ENCODE peak calls at places on chromosomes 16 and 17, in five cellular contexts. One of them, this sample, is unnamed.
A peak's percentile ranks its signal among the peaks of the same experiment; 100 is the strongest.

GRCh38 chr16:76854234-76854633 is 336.8 kb upstream of the MON1B start:
- DNase-seq in fibroblast of lung: no peak
- DNase-seq in ascending aorta: no peak
- DNase-seq in CD4-positive, CD25-positive, alpha-beta regulatory T cell: no peak
- DNase-seq in upper lobe of left lung: no peak
- DNase-seq in this sample: peak; percentile 5

GRCh38 chr16:84144301-84144858 is 597 bp downstream of the HSDL1 start:
- DNase-seq in fibroblast of lung: no peak
- DNase-seq in upper lobe of left lung: peak; percentile 75
- DNase-seq in CD4-positive, CD25-positive, alpha-beta regulatory T cell: peak; percentile 56
- DNase-seq in ascending aorta: no peak
- DNase-seq in this sample: no peak

GRCh38 chr17:60086822-60087591 is 8.3 kb upstream of the HEATR6 start:
- DNase-seq in ascending aorta: no peak
- DNase-seq in fibroblast of lung: peak; percentile 62
- DNase-seq in CD4-positive, CD25-positive, alpha-beta regulatory T cell: no peak
- DNase-seq in upper lobe of left lung: no peak
- DNase-seq in this sample: no peak

GRCh38 chr16:25299792-25300590 is 42.3 kb upstream of the ZKSCAN2 start:
- DNase-seq in CD4-positive, CD25-positive, alpha-beta regulatory T cell: no peak
- DNase-seq in fibroblast of lung: no peak
- DNase-seq in upper lobe of left lung: no peak
- DNase-seq in ascending aorta: no peak
- DNase-seq in this sample: no peak

GRCh38 chr17:10119203-10120112 is 78.9 kb downstream of the GAS7 start:
- DNase-seq in CD4-positive, CD25-positive, alpha-beta regulatory T cell: no peak
- DNase-seq in upper lobe of left lung: no peak
- DNase-seq in ascending aorta: no peak
- DNase-seq in fibroblast of lung: no peak
- DNase-seq in this sample: peak; percentile 15

GRCh38 chr16:30570621-30571443 is 682 bp downstream of the ZNF688 start:
- DNase-seq in CD4-positive, CD25-positive, alpha-beta regulatory T cell: no peak
- DNase-seq in ascending aorta: no peak
- DNase-seq in fibroblast of lung: peak; percentile 20
- DNase-seq in upper lobe of left lung: no peak
- DNase-seq in this sample: no peak

GRCh38 chr17:59858167-59858790 is 34.5 kb downstream of the TUBD1 start:
- DNase-seq in fibroblast of lung: no peak
- DNase-seq in upper lobe of left lung: no peak
- DNase-seq in ascending aorta: peak; percentile 16
- DNase-seq in CD4-positive, CD25-positive, alpha-beta regulatory T cell: no peak
- DNase-seq in this sample: no peak

GRCh38 chr16:81636298-81636960 is 142.7 kb upstream of the PLCG2 start:
- DNase-seq in upper lobe of left lung: no peak
- DNase-seq in CD4-positive, CD25-positive, alpha-beta regulatory T cell: no peak
- DNase-seq in fibroblast of lung: no peak
- DNase-seq in ascending aorta: no peak
- DNase-seq in this sample: peak; percentile 40

GRCh38 chr17:17780941-17781590 is 55.7 kb downstream of the SREBF1 start:
- DNase-seq in ascending aorta: peak; percentile 68
- DNase-seq in upper lobe of left lung: no peak
- DNase-seq in fibroblast of lung: peak; percentile 87
- DNase-seq in CD4-positive, CD25-positive, alpha-beta regulatory T cell: no peak
- DNase-seq in this sample: no peak

GRCh38 chr17:7208027-7208571 is 11.5 kb downstream of the DLG4 start:
- DNase-seq in CD4-positive, CD25-positive, alpha-beta regulatory T cell: no peak
- DNase-seq in upper lobe of left lung: peak; percentile 81
- DNase-seq in fibroblast of lung: no peak
- DNase-seq in ascending aorta: no peak
- DNase-seq in this sample: no peak

GRCh38 chr16:72819345-72819744 is 228.6 kb downstream of the ZFHX3 start:
- DNase-seq in upper lobe of left lung: no peak
- DNase-seq in CD4-positive, CD25-positive, alpha-beta regulatory T cell: no peak
- DNase-seq in ascending aorta: no peak
- DNase-seq in fibroblast of lung: peak; percentile 86
- DNase-seq in this sample: no peak

GRCh38 chr17:1003972-1004768 is 7.2 kb downstream of the TIMM22 start:
- DNase-seq in upper lobe of left lung: peak; percentile 72
- DNase-seq in fibroblast of lung: no peak
- DNase-seq in CD4-positive, CD25-positive, alpha-beta regulatory T cell: no peak
- DNase-seq in ascending aorta: peak; percentile 63
- DNase-seq in this sample: no peak

GRCh38 chr17:79950711-79951110 is 85.0 kb downstream of the TBC1D16 start:
- DNase-seq in upper lobe of left lung: no peak
- DNase-seq in CD4-positive, CD25-positive, alpha-beta regulatory T cell: no peak
- DNase-seq in fibroblast of lung: peak; percentile 15
- DNase-seq in ascending aorta: peak; percentile 57
- DNase-seq in this sample: peak; percentile 59

GRCh38 chr16:81333356-81333755 is 18.6 kb downstream of the GAN start:
- DNase-seq in ascending aorta: no peak
- DNase-seq in upper lobe of left lung: no peak
- DNase-seq in fibroblast of lung: no peak
- DNase-seq in CD4-positive, CD25-positive, alpha-beta regulatory T cell: no peak
- DNase-seq in this sample: no peak

GRCh38 chr17:36627101-36627500 is 25.7 kb downstream of the MRM1 start:
- DNase-seq in upper lobe of left lung: peak; percentile 61
- DNase-seq in fibroblast of lung: no peak
- DNase-seq in ascending aorta: no peak
- DNase-seq in CD4-positive, CD25-positive, alpha-beta regulatory T cell: no peak
- DNase-seq in this sample: no peak

GRCh38 chr17:31381165-31381668 is 10.3 kb upstream of the RAB11FIP4 start:
- DNase-seq in CD4-positive, CD25-positive, alpha-beta regulatory T cell: no peak
- DNase-seq in ascending aorta: no peak
- DNase-seq in upper lobe of left lung: no peak
- DNase-seq in fibroblast of lung: no peak
- DNase-seq in this sample: no peak

GRCh38 chr16:50467559-50467942 is 80.6 kb upstream of the NKD1 start:
- DNase-seq in ascending aorta: peak; percentile 64
- DNase-seq in upper lobe of left lung: no peak
- DNase-seq in CD4-positive, CD25-positive, alpha-beta regulatory T cell: no peak
- DNase-seq in fibroblast of lung: no peak
- DNase-seq in this sample: no peak

GRCh38 chr16:50940275-50940854 is 198.5 kb downstream of the CYLD start:
- DNase-seq in fibroblast of lung: no peak
- DNase-seq in CD4-positive, CD25-positive, alpha-beta regulatory T cell: no peak
- DNase-seq in upper lobe of left lung: no peak
- DNase-seq in ascending aorta: no peak
- DNase-seq in this sample: no peak

GRCh38 chr16:86231321-86231995 is 278.9 kb upstream of the FOXF1 start:
- DNase-seq in ascending aorta: peak; percentile 47
- DNase-seq in CD4-positive, CD25-positive, alpha-beta regulatory T cell: no peak
- DNase-seq in fibroblast of lung: no peak
- DNase-seq in upper lobe of left lung: no peak
- DNase-seq in this sample: peak; percentile 15

GRCh38 chr17:17413821-17414220 is 63.0 kb upstream of the MED9 start:
- DNase-seq in fibroblast of lung: peak; percentile 31
- DNase-seq in ascending aorta: no peak
- DNase-seq in CD4-positive, CD25-positive, alpha-beta regulatory T cell: no peak
- DNase-seq in upper lobe of left lung: no peak
- DNase-seq in this sample: no peak

GRCh38 chr17:27756467-27757371 is 43.6 kb downstream of the NOS2 start:
- DNase-seq in ascending aorta: no peak
- DNase-seq in CD4-positive, CD25-positive, alpha-beta regulatory T cell: peak; percentile 7
- DNase-seq in upper lobe of left lung: no peak
- DNase-seq in fibroblast of lung: peak; percentile 13
- DNase-seq in this sample: peak; percentile 75

GRCh38 chr17:41962768-41963434 is 3.7 kb upstream of the CNP start:
- DNase-seq in upper lobe of left lung: no peak
- DNase-seq in fibroblast of lung: peak; percentile 40
- DNase-seq in ascending aorta: peak; percentile 84
- DNase-seq in CD4-positive, CD25-positive, alpha-beta regulatory T cell: peak; percentile 56
- DNase-seq in this sample: peak; percentile 81

GRCh38 chr17:28901866-28902818 is 737 bp downstream of the DHRS13 start:
- DNase-seq in ascending aorta: peak; percentile 67
- DNase-seq in upper lobe of left lung: no peak
- DNase-seq in CD4-positive, CD25-positive, alpha-beta regulatory T cell: peak; percentile 30
- DNase-seq in fibroblast of lung: peak; percentile 8
- DNase-seq in this sample: peak; percentile 76

GRCh38 chr16:12976936-12977335 is 75.5 kb downstream of the SHISA9 start:
- DNase-seq in CD4-positive, CD25-positive, alpha-beta regulatory T cell: no peak
- DNase-seq in fibroblast of lung: no peak
- DNase-seq in upper lobe of left lung: no peak
- DNase-seq in ascending aorta: no peak
- DNase-seq in this sample: no peak

GRCh38 chr17:71709271-71709670 is 411.5 kb upstream of the SOX9 start:
- DNase-seq in ascending aorta: no peak
- DNase-seq in fibroblast of lung: peak; percentile 13
- DNase-seq in upper lobe of left lung: no peak
- DNase-seq in CD4-positive, CD25-positive, alpha-beta regulatory T cell: no peak
- DNase-seq in this sample: no peak

GRCh38 chr17:4796550-4796915 is 569 bp downstream of the PSMB6 start:
- DNase-seq in ascending aorta: no peak
- DNase-seq in CD4-positive, CD25-positive, alpha-beta regulatory T cell: no peak
- DNase-seq in upper lobe of left lung: no peak
- DNase-seq in fibroblast of lung: peak; percentile 47
- DNase-seq in this sample: peak; percentile 49

GRCh38 chr16:11877374-11877773 is 26.0 kb upstream of the RSL1D1 start:
- DNase-seq in CD4-positive, CD25-positive, alpha-beta regulatory T cell: no peak
- DNase-seq in ascending aorta: no peak
- DNase-seq in fibroblast of lung: peak; percentile 34
- DNase-seq in upper lobe of left lung: no peak
- DNase-seq in this sample: no peak

GRCh38 chr17:40818343-40818732 is 4.1 kb downstream of the KRT10 start:
- DNase-seq in ascending aorta: no peak
- DNase-seq in fibroblast of lung: no peak
- DNase-seq in CD4-positive, CD25-positive, alpha-beta regulatory T cell: no peak
- DNase-seq in upper lobe of left lung: no peak
- DNase-seq in this sample: no peak

GRCh38 chr17:6437466-6437865 is 2.5 kb upstream of the AIPL1 start:
- DNase-seq in fibroblast of lung: no peak
- DNase-seq in CD4-positive, CD25-positive, alpha-beta regulatory T cell: no peak
- DNase-seq in ascending aorta: no peak
- DNase-seq in upper lobe of left lung: no peak
- DNase-seq in this sample: no peak

GRCh38 chr16:53087101-53087500 is 32.3 kb downstream of the CHD9 start:
- DNase-seq in upper lobe of left lung: no peak
- DNase-seq in CD4-positive, CD25-positive, alpha-beta regulatory T cell: no peak
- DNase-seq in ascending aorta: no peak
- DNase-seq in fibroblast of lung: peak; percentile 58
- DNase-seq in this sample: no peak

GRCh38 chr16:28231763-28232162 is 20.0 kb upstream of the XPO6 start:
- DNase-seq in CD4-positive, CD25-positive, alpha-beta regulatory T cell: no peak
- DNase-seq in ascending aorta: no peak
- DNase-seq in fibroblast of lung: no peak
- DNase-seq in upper lobe of left lung: no peak
- DNase-seq in this sample: no peak
- H3K36me3 ChIP-seq in CD4-positive, CD25-positive, alpha-beta regulatory T cell: no peaks in the 10 kb centered on the region
- H3K36me3 ChIP-seq in ascending aorta: no peaks in the 10 kb centered on the region
- H3K36me3 ChIP-seq in fibroblast of lung: no peaks in the 10 kb centered on the region
- H3K36me3 ChIP-seq in upper lobe of left lung: no peaks in the 10 kb centered on the region
- H3K36me3 ChIP-seq in this sample: no peaks in the 10 kb centered on the region

GRCh38 chr16:46918905-46919792 is 35.0 kb downstream of the GPT2 start:
- DNase-seq in upper lobe of left lung: no peak
- DNase-seq in fibroblast of lung: no peak
- DNase-seq in CD4-positive, CD25-positive, alpha-beta regulatory T cell: no peak
- DNase-seq in ascending aorta: no peak
- DNase-seq in this sample: peak; percentile 73

GRCh38 chr16:46920402-46921068 is 36.4 kb downstream of the GPT2 start:
- DNase-seq in upper lobe of left lung: no peak
- DNase-seq in CD4-positive, CD25-positive, alpha-beta regulatory T cell: no peak
- DNase-seq in fibroblast of lung: no peak
- DNase-seq in ascending aorta: no peak
- DNase-seq in this sample: no peak

GRCh38 chr16:46923513-46924295 is 39.5 kb downstream of the GPT2 start:
- DNase-seq in upper lobe of left lung: no peak
- DNase-seq in ascending aorta: no peak
- DNase-seq in fibroblast of lung: no peak
- DNase-seq in CD4-positive, CD25-positive, alpha-beta regulatory T cell: no peak
- DNase-seq in this sample: no peak

GRCh38 chr16:46924402-46924801 is 40.2 kb downstream of the GPT2 start:
- DNase-seq in upper lobe of left lung: no peak
- DNase-seq in CD4-positive, CD25-positive, alpha-beta regulatory T cell: no peak
- DNase-seq in fibroblast of lung: no peak
- DNase-seq in ascending aorta: no peak
- DNase-seq in this sample: no peak

GRCh38 chr16:46922239-46922638 is 38.1 kb downstream of the GPT2 start:
- DNase-seq in CD4-positive, CD25-positive, alpha-beta regulatory T cell: no peak
- DNase-seq in ascending aorta: no peak
- DNase-seq in upper lobe of left lung: no peak
- DNase-seq in fibroblast of lung: no peak
- DNase-seq in this sample: no peak
- H3K4me1 ChIP-seq in CD4-positive, CD25-positive, alpha-beta regulatory T cell: no peaks in the 10 kb centered on the region
- H3K4me1 ChIP-seq in ascending aorta: no peaks in the 10 kb centered on the region
- H3K4me1 ChIP-seq in upper lobe of left lung: no peaks in the 10 kb centered on the region
- H3K4me1 ChIP-seq in fibroblast of lung: no peaks in the 10 kb centered on the region
- H3K4me1 ChIP-seq in this sample: peaks cover 18% of the 10 kb centered on the region

DNA sequence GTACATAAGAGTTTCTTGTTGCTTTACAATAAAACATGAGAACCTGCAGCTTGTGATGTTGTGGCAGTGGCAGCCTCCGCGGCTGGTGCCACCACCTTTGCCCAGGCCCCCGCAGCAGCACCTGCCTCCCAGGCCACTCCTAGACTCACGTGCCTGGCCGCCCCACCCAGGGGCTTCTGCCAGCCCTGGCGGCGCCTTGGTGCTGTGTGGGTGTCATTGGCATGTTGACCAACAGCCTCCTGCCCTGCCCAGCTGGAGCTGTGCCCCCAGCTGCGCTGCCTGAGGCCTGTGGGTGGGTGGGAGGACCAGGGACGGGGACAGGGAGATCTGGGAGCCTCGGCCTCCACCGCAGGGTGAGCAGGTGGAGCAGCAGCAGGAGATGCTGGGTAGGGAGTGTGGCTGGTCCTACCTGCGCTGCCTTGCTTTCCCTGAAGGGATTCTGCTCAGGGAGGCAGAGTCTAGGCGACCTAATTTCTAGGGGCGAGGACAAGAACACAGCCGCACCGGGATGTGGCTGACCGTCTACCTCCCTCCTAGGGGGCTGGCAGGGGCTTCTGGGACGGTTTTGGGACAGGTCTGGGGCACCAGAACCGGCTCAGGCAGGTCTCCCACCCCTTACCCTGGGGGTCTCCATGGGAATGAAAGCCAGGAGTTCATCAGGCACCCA is 416 bp upstream of the DNASE1L2 start:
- DNase-seq in upper lobe of left lung: no peak
- DNase-seq in fibroblast of lung: no peak
- DNase-seq in ascending aorta: no peak
- DNase-seq in CD4-positive, CD25-positive, alpha-beta regulatory T cell: no peak
- DNase-seq in this sample: no peak
- H3K36me3 ChIP-seq in upper lobe of left lung: peaks cover 51% of the 10 kb centered on the region
- H3K36me3 ChIP-seq in fibroblast of lung: peaks cover 30% of the 10 kb centered on the region
- H3K36me3 ChIP-seq in ascending aorta: peaks cover 51% of the 10 kb centered on the region
- H3K36me3 ChIP-seq in CD4-positive, CD25-positive, alpha-beta regulatory T cell: peaks cover 29% of the 10 kb centered on the region
- H3K36me3 ChIP-seq in this sample: no peaks in the 10 kb centered on the region

DNA sequence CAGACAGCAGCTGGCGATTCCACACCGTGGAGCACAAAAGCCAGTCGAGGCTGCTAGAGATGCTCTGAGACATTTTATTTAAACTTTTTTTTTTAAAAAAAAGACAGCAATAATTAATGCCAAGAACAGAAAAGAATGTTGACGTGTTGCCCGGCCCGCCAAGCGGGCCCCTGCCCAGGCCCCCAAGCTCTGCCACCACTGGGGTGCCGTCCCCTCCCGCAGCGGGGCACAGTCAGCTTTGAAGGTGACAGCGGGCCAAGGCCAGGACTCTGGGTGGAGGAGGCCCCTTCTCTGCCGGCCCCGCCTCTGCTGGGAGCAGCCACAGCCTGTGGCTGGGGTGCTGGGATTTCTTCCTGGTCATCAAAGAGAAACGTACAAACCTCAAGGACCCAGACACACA is 9.8 kb downstream of the RNF166 start:
- DNase-seq in CD4-positive, CD25-positive, alpha-beta regulatory T cell: no peak
- DNase-seq in fibroblast of lung: no peak
- DNase-seq in upper lobe of left lung: no peak
- DNase-seq in ascending aorta: no peak
- DNase-seq in this sample: no peak
- H3K4me1 ChIP-seq in CD4-positive, CD25-positive, alpha-beta regulatory T cell: peaks cover 69% of the 10 kb centered on the region
- H3K4me1 ChIP-seq in fibroblast of lung: peaks cover 9% of the 10 kb centered on the region
- H3K4me1 ChIP-seq in upper lobe of left lung: peaks cover 33% of the 10 kb centered on the region
- H3K4me1 ChIP-seq in ascending aorta: no peaks in the 10 kb centered on the region
- H3K4me1 ChIP-seq in this sample: no peaks in the 10 kb centered on the region

This sample was measured in Caco-2.